ENCODE peak calls at places on chromosomes 11 and 22, in nine cellular contexts. S is IMR-90, I is neural crest cell, R is adrenal gland, Y is testis, D is AG04450, Q is fibroblast of the aortic adventitia, C is endothelial cell of umbilical vein, U is fibroblast of mammary gland. P is an unnamed sample.

GRCh38 chr22:48757581-48757980 is 1070.1 kb downstream of the BRD1 start:
- DNase-seq in U (no peak), S (no peak), I (no peak), Y (peak; percentile 15), R (peak; percentile 11), Q (no peak), C (no peak), D (no peak), P (no peak)

GRCh38 chr11:131065435-131066295 is 149.4 kb upstream of the SNX19 start:
- DNase-seq in Y (no peak), I (no peak), S (no peak), R (no peak), C (no peak), Q (no peak), D (no peak), U (no peak), P (no peak)

GRCh38 chr22:19889951-19890350 is 35.3 kb upstream of the GNB1L start:
- DNase-seq in C (no peak), R (no peak), U (no peak), S (no peak), Y (no peak), I (no peak), Q (no peak), D (no peak), P (no peak)

GRCh38 chr11:62124186-62125113 is 639 bp downstream of the INCENP start:
- DNase-seq in I (peak; percentile 22), S (peak; percentile 52), D (no peak), R (no peak), Q (no peak), U (peak; percentile 56), C (peak; percentile 43), Y (peak; percentile 48), P (no peak)

GRCh38 chr11:56910785-56911184 is 77.9 kb upstream of the OR5AK2 start:
- DNase-seq in I (no peak), Y (no peak), S (no peak), C (no peak), R (no peak), Q (peak; percentile 2), U (peak; percentile 15), D (no peak), P (no peak)

GRCh38 chr11:63666874-63667273 is 4.3 kb downstream of the ATL3 start:
- DNase-seq in Q (peak; percentile 70), Y (no peak), R (no peak), S (peak; percentile 94), I (no peak), U (peak; percentile 80), D (peak; percentile 74), C (no peak), P (no peak)

GRCh38 chr22:17918840-17919239 is 105.5 kb downstream of the MICAL3 start:
- DNase-seq in I (no peak), U (no peak), Y (no peak), R (no peak), S (peak; percentile 64), D (no peak), Q (no peak), C (no peak), P (no peak)

GRCh38 chr11:33315822-33316221 is 58.6 kb downstream of the HIPK3 start:
- DNase-seq in D (no peak), R (no peak), U (no peak), Y (no peak), Q (no peak), S (no peak), C (no peak), I (no peak), P (no peak)

GRCh38 chr11:69817265-69818236 is 1.7 kb downstream of the FGF3 start:
- DNase-seq in D (no peak), U (no peak), R (no peak), I (no peak), Y (no peak), S (no peak), C (no peak), Q (no peak), P (no peak)

GRCh38 chr11:128569291-128569690 is 18.1 kb downstream of the ETS1 start:
- DNase-seq in Q (no peak), S (no peak), R (no peak), U (no peak), I (no peak), Y (no peak), D (no peak), C (no peak), P (no peak)

GRCh38 chr22:38566726-38567504 is 3.1 kb downstream of the DMC1 start:
- DNase-seq in I (no peak), Q (peak; percentile 25), Y (no peak), U (no peak), D (no peak), R (no peak), C (no peak), S (no peak), P (no peak)

GRCh38 chr11:110470716-110471115 is 41.0 kb downstream of the FDX1 start:
- DNase-seq in D (no peak), Y (no peak), C (no peak), S (peak; percentile 73), I (no peak), U (peak; percentile 39), Q (peak; percentile 37), R (no peak), P (no peak)

GRCh38 chr11:110469101-110469500 is 39.4 kb downstream of the FDX1 start:
- DNase-seq in U (no peak), Y (no peak), D (no peak), Q (peak; percentile 57), S (peak; percentile 46), I (no peak), R (no peak), C (no peak), P (no peak)

GRCh38 chr11:110471315-110471714 is 41.6 kb downstream of the FDX1 start:
- DNase-seq in I (no peak), C (no peak), S (peak; percentile 75), Y (no peak), D (peak; percentile 24), U (peak; percentile 33), R (no peak), Q (peak; percentile 88), P (no peak)

GRCh38 chr11:110468095-110468494 is 38.3 kb downstream of the FDX1 start:
- DNase-seq in R (no peak), C (no peak), I (no peak), U (no peak), D (no peak), Y (no peak), S (no peak), Q (no peak), P (no peak)

GRCh38 chr11:110467556-110467955 is 37.8 kb downstream of the FDX1 start:
- DNase-seq in U (no peak), C (no peak), Y (no peak), Q (no peak), I (no peak), R (no peak), D (no peak), S (no peak), P (no peak)
- TF ChIP-seq CTCF in U (no peak), C (no peak), Y (no peak), Q (no peak), I (no peak), R (no peak), D (no peak), S (no peak), P (no peak)

DNA sequence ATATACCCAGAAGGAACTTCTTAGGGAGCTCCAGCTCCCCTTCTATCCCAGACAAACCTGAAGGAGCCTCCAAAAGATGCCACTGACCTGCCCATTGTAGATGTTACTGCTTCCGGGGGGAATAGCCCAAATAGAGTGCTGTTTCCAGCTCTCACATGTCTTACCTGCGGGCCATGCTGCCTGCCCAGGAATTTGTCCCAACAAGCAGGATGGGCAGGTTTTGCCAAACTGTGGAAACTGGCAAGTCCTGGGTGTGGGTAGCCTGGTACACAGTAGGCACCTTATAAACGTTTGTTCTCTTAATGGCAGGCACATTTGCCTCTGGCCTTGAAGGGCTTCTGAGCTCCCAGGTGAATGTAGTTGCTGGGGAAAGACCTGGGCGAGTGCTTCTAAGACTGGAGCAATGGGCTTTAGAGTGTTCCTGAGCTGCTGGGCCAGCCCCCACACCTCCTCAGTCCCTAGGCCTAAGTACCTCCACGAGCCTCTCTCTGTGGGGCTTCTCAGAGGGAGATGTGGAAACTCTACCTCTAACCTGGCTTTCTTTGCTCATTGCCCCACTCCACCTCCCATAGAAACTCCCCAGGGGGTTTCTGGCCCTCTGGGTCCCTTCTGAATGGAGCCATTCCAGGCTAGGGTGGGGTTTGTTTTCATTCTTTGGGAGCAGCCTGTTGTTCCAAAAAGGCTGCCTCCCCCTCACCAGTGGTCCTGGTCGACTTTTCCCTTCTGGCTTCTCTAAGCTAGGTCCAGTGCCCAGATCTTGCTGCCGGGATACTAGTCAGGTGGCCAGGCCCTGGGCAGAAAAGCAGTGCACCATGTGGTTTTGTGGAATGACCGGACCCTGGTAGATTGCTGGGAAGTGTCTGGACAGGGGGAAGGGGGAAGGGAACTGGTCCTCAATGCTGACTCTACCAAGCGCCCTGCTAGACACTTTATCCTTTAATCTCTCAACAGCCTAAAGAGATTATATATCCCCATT is 37.2 kb downstream of the LIMK2 start:
- DNase-seq in C (no peak), Y (no peak), R (no peak), U (no peak), I (no peak), D (no peak), Q (peak; percentile 29), S (no peak), P (no peak)
- TF ChIP-seq CTCF in C (no peak), Y (no peak), R (no peak), U (no peak), I (no peak), D (no peak), Q (no peak), S (no peak), P (no peak)

GRCh38 chr11:132464939-132465338 is 1067.4 kb downstream of the OPCML start:
- DNase-seq in S (no peak), Q (no peak), Y (no peak), U (no peak), D (no peak), R (no peak), I (no peak), C (no peak), P (no peak)
- TF ChIP-seq CTCF in S (no peak), Q (no peak), Y (no peak), U (no peak), D (no peak), R (no peak), I (no peak), C (no peak), P (no peak)

GRCh38 chr11:123305601-123306000 is 110.6 kb upstream of the CLMP start:
- DNase-seq in Q (no peak), S (no peak), U (no peak), R (no peak), C (no peak), I (no peak), D (no peak), Y (no peak), P (no peak)

GRCh38 chr11:123302751-123303195 is 107.7 kb upstream of the CLMP start:
- DNase-seq in U (peak; percentile 59), Q (peak; percentile 46), R (no peak), D (no peak), I (no peak), Y (no peak), S (peak; percentile 72), C (no peak), P (no peak)

GRCh38 chr11:123301696-123302400 is 106.8 kb upstream of the CLMP start:
- DNase-seq in R (peak; percentile 72), U (peak; percentile 14), C (peak; percentile 43), Q (peak; percentile 25), D (no peak), I (peak; percentile 78), Y (peak; percentile 73), S (peak; percentile 11), P (no peak)

GRCh38 chr11:123304828-123305530 is 109.9 kb upstream of the CLMP start:
- DNase-seq in Y (no peak), C (no peak), Q (no peak), D (no peak), I (no peak), S (no peak), R (no peak), U (no peak), P (no peak)

GRCh38 chr11:123303924-123304323 is 108.9 kb upstream of the CLMP start:
- DNase-seq in C (no peak), R (no peak), U (no peak), S (no peak), Q (no peak), I (no peak), Y (no peak), D (no peak), P (no peak)
- TF ChIP-seq CTCF in C (no peak), R (no peak), U (no peak), S (no peak), Q (no peak), I (no peak), Y (no peak), D (no peak), P (no peak)